ENCODE peak calls at places on chromosomes 1 and 21, in six cellular contexts. V is sigmoid colon, N is uterus, P is spleen, Z is heart left ventricle, A is IMR-90. B is an unnamed sample.

GRCh38 chr1:46128336-46128735 is 4.1 kb downstream of the PIK3R3 start:
- DNase-seq in Z (no peak), V (no peak), A (peak; percentile 38), P (no peak), N (no peak), B (no peak)

GRCh38 chr21:45588861-45589491 is 46.7 kb upstream of the SLC19A1 start:
- DNase-seq in A (no peak), P (no peak), V (no peak), Z (no peak), N (no peak), B (no peak)

GRCh38 chr1:59926381-59927243 is at the start of gene CYP2J2:
- DNase-seq in Z (peak; percentile 79), P (peak; percentile 82), N (peak; percentile 15), A (no peak), V (no peak), B (peak; percentile 69)

GRCh38 chr1:87077959-87078673 is 163.7 kb downstream of the HS2ST1 start:
- DNase-seq in N (no peak), V (no peak), A (no peak), Z (no peak), P (no peak), B (no peak)

GRCh38 chr1:234619071-234619480 is 9.1 kb upstream of the IRF2BP2 start:
- DNase-seq in P (no peak), Z (no peak), V (no peak), A (peak; percentile 61), N (no peak), B (no peak)

GRCh38 chr21:25518491-25518911 is 88.8 kb downstream of the MRPL39 start:
- DNase-seq in A (no peak), V (no peak), N (no peak), P (no peak), Z (no peak), B (no peak)

GRCh38 chr1:234827656-234828055 is 217.7 kb upstream of the IRF2BP2 start:
- DNase-seq in Z (no peak), A (no peak), V (no peak), N (no peak), P (no peak), B (no peak)

GRCh38 chr1:92310185-92310597 is 11.3 kb downstream of the RPAP2 start:
- DNase-seq in N (no peak), V (no peak), A (peak; percentile 50), Z (no peak), P (no peak), B (no peak)

GRCh38 chr1:21317690-21318043 is 27.4 kb upstream of the ECE1 start:
- DNase-seq in A (no peak), P (no peak), Z (no peak), N (no peak), V (no peak), B (no peak)

DNA sequence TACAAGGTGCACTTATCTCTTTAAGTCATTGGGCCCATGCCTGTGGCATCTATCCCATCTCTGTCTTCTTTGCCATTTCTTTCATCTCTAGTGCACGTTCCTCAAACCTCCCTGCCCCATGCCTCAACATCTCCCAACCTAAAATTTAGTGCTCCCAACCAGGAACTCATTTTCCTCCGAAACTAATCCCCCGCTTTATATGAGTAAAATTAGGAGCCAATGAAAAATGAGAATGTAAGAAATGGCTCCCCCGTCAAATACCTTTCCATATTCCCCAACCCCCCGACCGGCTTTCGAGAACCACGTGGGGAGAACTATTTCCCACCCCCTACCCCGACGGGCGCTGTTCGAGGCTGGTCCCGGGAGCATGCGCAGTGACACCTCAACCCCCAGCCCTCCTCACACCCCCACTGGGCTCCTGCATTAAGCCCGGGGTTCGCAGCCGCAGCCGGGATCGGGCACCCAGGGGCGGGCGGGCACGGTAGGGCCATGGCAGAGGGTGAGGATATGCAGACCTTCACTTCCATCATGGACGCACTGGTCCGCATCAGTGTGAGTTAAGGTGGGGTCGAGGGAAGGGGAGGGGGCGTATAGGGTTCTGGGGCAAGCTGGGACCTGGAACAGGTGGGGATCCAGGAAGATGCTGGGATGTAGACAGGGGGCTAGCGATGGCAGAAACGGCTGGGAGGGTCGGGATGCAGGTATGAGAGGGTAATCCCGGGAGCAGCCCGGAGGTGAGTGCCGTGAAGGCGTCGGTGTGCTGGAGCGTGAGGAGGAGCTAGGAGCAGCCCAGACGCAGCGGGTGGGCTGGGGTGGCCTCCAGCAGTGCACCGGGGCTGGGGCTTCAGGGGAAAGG is at the start of gene TRIM46:
- DNase-seq in P (peak; percentile 89), A (peak; percentile 34), V (peak; percentile 60), Z (peak; percentile 27), N (no peak), B (no peak)
- H3K4me1 ChIP-seq in P (peaks cover 57% of the 10 kb centered on the region), A (peaks cover 3% of the 10 kb centered on the region), V (peaks cover 39% of the 10 kb centered on the region), Z (no peaks in the 10 kb centered on the region), N (no peaks in the 10 kb centered on the region), B (peaks cover 23% of the 10 kb centered on the region)

GRCh38 chr1:3787347-3787710 is 9.0 kb downstream of the LRRC47 start:
- DNase-seq in V (no peak), P (no peak), Z (no peak), A (no peak), N (no peak), B (no peak)

GRCh38 chr1:3783651-3784474 is 11.3 kb downstream of the SMIM1 start:
- DNase-seq in P (no peak), A (no peak), N (no peak), V (no peak), Z (no peak), B (no peak)

GRCh38 chr1:3786468-3787346 is 9.6 kb downstream of the LRRC47 start:
- DNase-seq in V (no peak), Z (no peak), A (no peak), N (no peak), P (no peak), B (no peak)

GRCh38 chr1:3785045-3785444 is 11.3 kb downstream of the LRRC47 start:
- DNase-seq in A (no peak), P (no peak), Z (no peak), N (no peak), V (no peak), B (no peak)

GRCh38 chr1:3785458-3786157 is 10.7 kb downstream of the LRRC47 start:
- DNase-seq in Z (no peak), N (no peak), P (no peak), A (no peak), V (no peak), B (no peak)
- TF ChIP-seq CTCF in Z (no peak), N (no peak), P (peak; percentile 28), A (peak; percentile 32), V (no peak), B (no peak)

GRCh38 chr1:9630331-9631081 is 21.0 kb upstream of the PIK3CD start:
- DNase-seq in A (no peak), Z (no peak), P (no peak), V (no peak), N (no peak), B (no peak)

GRCh38 chr1:9629445-9630201 is 21.9 kb upstream of the PIK3CD start:
- DNase-seq in P (peak; percentile 98), V (no peak), A (no peak), Z (peak; percentile 69), N (peak; percentile 36), B (peak; percentile 18)

GRCh38 chr1:9626201-9626608 is 25.3 kb upstream of the PIK3CD start:
- DNase-seq in V (no peak), N (no peak), P (peak; percentile 87), A (no peak), Z (no peak), B (no peak)

GRCh38 chr1:9631613-9632012 is 19.9 kb upstream of the PIK3CD start:
- DNase-seq in P (no peak), V (no peak), Z (no peak), N (no peak), A (no peak), B (no peak)

DNA sequence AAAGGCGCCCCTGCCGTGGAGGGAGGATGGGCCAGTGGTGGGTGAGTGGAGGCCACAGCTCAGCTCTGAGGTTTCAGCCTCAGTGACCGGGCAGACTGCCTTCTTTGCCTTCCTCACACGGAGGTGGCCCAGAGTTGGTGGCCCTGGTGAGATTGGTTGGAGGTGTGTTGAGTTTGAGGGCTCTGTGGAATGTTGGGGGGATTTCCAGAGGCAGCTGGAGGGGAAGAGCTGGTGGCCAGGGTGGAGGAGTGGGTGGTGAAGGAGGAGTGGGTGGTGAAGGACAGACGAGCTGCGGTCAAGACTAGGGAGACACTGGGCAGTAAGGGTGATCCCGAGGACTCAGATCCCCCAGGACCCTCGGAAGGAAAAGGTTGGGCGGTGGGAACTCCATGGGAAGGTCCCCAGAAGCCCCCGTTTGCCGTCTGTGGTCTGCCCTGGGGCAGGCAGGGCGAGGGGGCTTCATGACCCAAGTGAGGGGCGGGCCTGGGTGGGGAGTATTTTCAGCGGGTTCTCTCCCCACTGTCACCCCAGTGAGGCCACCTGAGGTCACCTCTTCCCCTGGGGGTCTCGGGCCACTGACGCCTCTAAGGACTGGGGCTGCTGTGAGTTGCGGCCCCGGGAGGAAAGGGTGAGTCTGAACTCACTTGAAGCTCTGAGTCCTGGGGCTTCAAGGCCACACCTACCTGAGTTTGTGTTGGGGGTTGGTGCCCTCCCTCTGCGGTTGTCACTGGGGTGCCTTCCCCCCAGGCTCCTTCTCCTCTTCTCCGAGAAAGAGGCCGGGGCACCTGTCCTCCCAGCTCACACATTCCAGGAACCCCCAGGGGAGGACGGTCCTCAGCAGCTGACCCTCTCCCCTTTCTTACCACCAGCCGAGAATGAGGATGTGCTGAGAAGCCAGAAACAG is 22.7 kb upstream of the PIK3CD start:
- DNase-seq in V (no peak), N (no peak), Z (no peak), P (peak; percentile 91), A (no peak), B (no peak)
- TF ChIP-seq POLR2A in V (no peak), N (no peak), Z (no peak), P (no peak), A (no peak), B (no peak)

GRCh38 chr1:160401972-160402795 is 1.8 kb downstream of the VANGL2 start:
- DNase-seq in A (no peak), V (no peak), Z (no peak), P (no peak), N (no peak), B (no peak)
- H3K4me1 ChIP-seq in A (no peaks in the 10 kb centered on the region), V (peaks cover 22% of the 10 kb centered on the region), Z (no peaks in the 10 kb centered on the region), P (peaks cover 21% of the 10 kb centered on the region), N (no peaks in the 10 kb centered on the region), B (peaks cover 34% of the 10 kb centered on the region)

GRCh38 chr1:183147735-183148134 is 38.3 kb upstream of the LAMC2 start:
- DNase-seq in Z (no peak), A (no peak), P (no peak), N (no peak), V (no peak), B (no peak)
- TF ChIP-seq CTCF in Z (no peak), A (no peak), P (no peak), N (no peak), V (no peak), B (no peak)

GRCh38 chr1:2428490-2428889 is 16.1 kb upstream of the PEX10 start:
- DNase-seq in A (no peak), V (no peak), N (no peak), Z (no peak), P (no peak), B (no peak)
- TF ChIP-seq POLR2A in A (no peak), V (no peak), N (no peak), Z (no peak), P (no peak), B (no peak)

GRCh38 chr1:15417365-15417934 is 7.8 kb downstream of the EFHD2 start:
- DNase-seq in Z (peak; percentile 50), A (peak; percentile 83), V (no peak), P (peak; percentile 84), N (no peak), B (no peak)
- H3K4me1 ChIP-seq in Z (no peaks in the 10 kb centered on the region), A (peaks cover 21% of the 10 kb centered on the region), V (peaks cover 50% of the 10 kb centered on the region), P (peaks cover 98% of the 10 kb centered on the region), N (no peaks in the 10 kb centered on the region), B (peaks cover 64% of the 10 kb centered on the region)

GRCh38 chr1:241311056-241311746 is 45.8 kb downstream of the RGS7 start:
- DNase-seq in N (no peak), P (no peak), Z (no peak), A (peak; percentile 4), V (no peak), B (no peak)
- TF ChIP-seq CTCF in N (no peak), P (no peak), Z (no peak), A (peak; percentile 4), V (no peak), B (no peak)

B was measured in thyroid gland.